ENCODE peak calls at places on chromosomes 4 and X, in six cellular contexts. A is COR-L47; B is neural crest cell; G is H7; C is HepG2; U is stimulated activated CD4-positive, alpha-beta T cell treated with anti-CD3 and anti-CD28 coated beads, Interleukin-15, amount 100 ng/mL, for 1 hour. J is an unnamed sample.

GRCh38 chrX:46251755-46252154 is 293.5 kb downstream of the ZNF674 start:
- DNase-seq in A (no peak), U (no peak), B (no peak), C (peak; percentile 74), G (no peak), J (peak; percentile 28)

GRCh38 chr4:52982246-52982950 is 120.3 kb downstream of the RASL11B start:
- DNase-seq in G (peak; percentile 59), C (peak; percentile 32), U (no peak), B (no peak), A (peak; percentile 42), J (peak; percentile 73)

GRCh38 chrX:129650183-129650689 is 4.5 kb downstream of the APLN start:
- DNase-seq in C (no peak), A (no peak), B (no peak), U (no peak), G (no peak), J (no peak)

GRCh38 chrX:115372026-115372610 is 82.6 kb downstream of the LUZP4 start:
- DNase-seq in B (no peak), G (no peak), C (no peak), A (no peak), U (no peak), J (peak; percentile 27)

GRCh38 chr4:82201303-82201702 is 172.5 kb downstream of the HNRNPD start:
- DNase-seq in B (no peak), U (no peak), G (no peak), C (no peak), A (peak; percentile 80), J (no peak)

GRCh38 chrX:131828482-131828881 is 194.6 kb upstream of the STK26 start:
- DNase-seq in A (peak; percentile 0), U (no peak), B (no peak), G (no peak), C (no peak), J (no peak)

GRCh38 chr4:38279650-38280322 is 319.6 kb downstream of the PTTG2 start:
- DNase-seq in U (no peak), G (peak; percentile 41), B (no peak), C (no peak), A (no peak), J (peak; percentile 91)

GRCh38 chr4:44256414-44256813 is 192.2 kb downstream of the KCTD8 start:
- DNase-seq in G (peak; percentile 12), U (no peak), B (no peak), C (no peak), A (no peak), J (peak; percentile 7)

GRCh38 chr4:139892973-139893736 is 227.5 kb downstream of the MGST2 start:
- DNase-seq in B (no peak), C (no peak), U (no peak), A (no peak), G (no peak), J (no peak)

GRCh38 chr4:25060586-25061340 is 30.0 kb upstream of the LGI2 start:
- DNase-seq in G (no peak), A (no peak), U (no peak), B (no peak), C (no peak), J (no peak)

GRCh38 chr4:108360857-108361820 is 192.4 kb upstream of the LEF1 start:
- DNase-seq in G (peak; percentile 26), C (no peak), U (no peak), B (no peak), A (no peak), J (no peak)

GRCh38 chr4:17027495-17027894 is 129.1 kb upstream of the LDB2 start:
- DNase-seq in A (no peak), B (no peak), U (no peak), G (no peak), C (no peak), J (no peak)

GRCh38 chr4:117987464-117987863 is 46.8 kb upstream of the NDST3 start:
- DNase-seq in U (no peak), C (no peak), A (no peak), G (no peak), B (no peak), J (no peak)

GRCh38 chr4:2887343-2887742 is 43.7 kb downstream of the ADD1 start:
- DNase-seq in B (no peak), G (no peak), U (no peak), A (no peak), C (no peak), J (no peak)

GRCh38 chr4:100421356-100421978 is 96.4 kb downstream of the EMCN start:
- DNase-seq in B (no peak), U (no peak), A (peak; percentile 3), G (peak; percentile 3), C (peak; percentile 7), J (peak; percentile 60)

GRCh38 chr4:145012841-145013240 is 85.2 kb downstream of the ANAPC10 start:
- DNase-seq in G (no peak), B (no peak), A (no peak), C (peak; percentile 10), U (no peak), J (no peak)

GRCh38 chr4:67040315-67040714 is 505.0 kb downstream of the CENPC start:
- DNase-seq in U (no peak), G (no peak), B (no peak), A (no peak), C (no peak), J (no peak)

GRCh38 chr4:5722328-5722727 is 11.3 kb downstream of the EVC start:
- DNase-seq in G (no peak), A (no peak), U (no peak), C (peak; percentile 86), B (no peak), J (no peak)

GRCh38 chr4:48329976-48330375 is 11.4 kb upstream of the SLAIN2 start:
- DNase-seq in G (no peak), B (no peak), C (no peak), A (no peak), U (no peak), J (peak; percentile 9)

GRCh38 chr4:6549890-6550620 is 24.9 kb upstream of the MAN2B2 start:
- DNase-seq in C (no peak), U (no peak), G (no peak), A (no peak), B (no peak), J (no peak)

GRCh38 chr4:26992657-26993361 is 132.2 kb downstream of the STIM2 start:
- DNase-seq in A (no peak), B (no peak), U (no peak), G (no peak), C (no peak), J (no peak)

GRCh38 chr4:110730318-110730717 is 107.4 kb upstream of the PITX2 start:
- DNase-seq in A (no peak), U (no peak), B (no peak), G (no peak), C (no peak), J (no peak)

GRCh38 chr4:40214038-40214437 is 17.2 kb downstream of the RHOH start:
- DNase-seq in C (no peak), B (no peak), U (no peak), G (no peak), A (no peak), J (no peak)

GRCh38 chr4:94208918-94209317 is 1.3 kb downstream of the SMARCAD1 start:
- DNase-seq in B (no peak), C (no peak), A (no peak), G (no peak), U (no peak), J (no peak)

GRCh38 chrX:10118530-10118929 is 38.2 kb upstream of the CLCN4 start:
- DNase-seq in C (no peak), A (no peak), B (no peak), G (no peak), U (no peak), J (no peak)

GRCh38 chr4:147860960-147861359 is 129.1 kb downstream of the ARHGAP10 start:
- DNase-seq in A (no peak), U (no peak), G (no peak), B (no peak), C (no peak), J (no peak)

GRCh38 chr4:153679476-153679875 is 4.6 kb upstream of the TLR2 start:
- DNase-seq in U (no peak), A (no peak), C (no peak), B (no peak), G (no peak), J (peak; percentile 5)

GRCh38 chr4:56817840-56818491 is 3.5 kb downstream of the SPINK2 start:
- DNase-seq in U (no peak), A (no peak), G (no peak), B (no peak), C (no peak), J (no peak)

GRCh38 chrX:93875621-93876282 is 201.7 kb downstream of the FAM133A start:
- DNase-seq in U (no peak), C (no peak), A (no peak), G (no peak), B (no peak), J (no peak)

GRCh38 chr4:169630069-169630468 is 9.7 kb downstream of the CLCN3 start:
- DNase-seq in C (no peak), G (no peak), A (no peak), U (no peak), B (no peak), J (no peak)

GRCh38 chr4:76892001-76892400 is 5.9 kb downstream of the SOWAHB start:
- DNase-seq in G (no peak), C (no peak), U (no peak), A (no peak), B (no peak), J (no peak)

GRCh38 chr4:178672512-178672911 is 1230.3 kb upstream of the AGA start:
- DNase-seq in A (no peak), U (no peak), C (no peak), B (no peak), G (no peak), J (no peak)